ENCODE peak calls at places on chromosomes 6 and 20, in four cellular contexts. One of them, this sample, is unnamed.

GRCh38 chr6:137222376-137222775 is 3.2 kb upstream of the IFNGR1 start:
- DNase-seq in AG10803: no peak
- DNase-seq in BJ: no peak
- DNase-seq in caudate nucleus: no peak
- DNase-seq in this sample: no peak

GRCh38 chr20:53028337-53029007 is 56.3 kb downstream of the TSHZ2 start:
- DNase-seq in BJ: no peak
- DNase-seq in AG10803: peak
- DNase-seq in caudate nucleus: no peak
- DNase-seq in this sample: no peak

GRCh38 chr6:162313922-162314660 is 413.5 kb downstream of the PRKN start:
- DNase-seq in AG10803: no peak
- DNase-seq in BJ: no peak
- DNase-seq in caudate nucleus: no peak
- DNase-seq in this sample: no peak

GRCh38 chr20:9021699-9022098 is 47.2 kb upstream of the PLCB4 start:
- DNase-seq in caudate nucleus: no peak
- DNase-seq in AG10803: no peak
- DNase-seq in BJ: no peak
- DNase-seq in this sample: no peak

GRCh38 chr6:99016355-99016754 is 68.6 kb upstream of the FBXL4 start:
- DNase-seq in caudate nucleus: no peak
- DNase-seq in BJ: no peak
- DNase-seq in AG10803: peak
- DNase-seq in this sample: peak

GRCh38 chr20:13819885-13820645 is 35.2 kb downstream of the NDUFAF5 start:
- DNase-seq in AG10803: peak
- DNase-seq in caudate nucleus: no peak
- DNase-seq in BJ: peak
- DNase-seq in this sample: peak

GRCh38 chr6:21987501-21987957 is 309.3 kb downstream of the PRL start:
- DNase-seq in caudate nucleus: no peak
- DNase-seq in BJ: peak
- DNase-seq in AG10803: peak
- DNase-seq in this sample: peak

GRCh38 chr6:56804996-56805395 is 149.9 kb upstream of the BEND6 start:
- DNase-seq in BJ: no peak
- DNase-seq in AG10803: peak
- DNase-seq in caudate nucleus: no peak
- DNase-seq in this sample: peak

GRCh38 chr20:47734870-47735269 is 50.4 kb downstream of the SULF2 start:
- DNase-seq in BJ: no peak
- DNase-seq in caudate nucleus: no peak
- DNase-seq in AG10803: no peak
- DNase-seq in this sample: no peak

GRCh38 chr20:24657878-24658620 is 188.6 kb downstream of the SYNDIG1 start:
- DNase-seq in AG10803: no peak
- DNase-seq in caudate nucleus: no peak
- DNase-seq in BJ: no peak
- DNase-seq in this sample: no peak

GRCh38 chr6:85726206-85726605 is 83.5 kb upstream of the SYNCRIP start:
- DNase-seq in AG10803: no peak
- DNase-seq in caudate nucleus: no peak
- DNase-seq in BJ: no peak
- DNase-seq in this sample: no peak

This sample was measured in fibroblast of the aortic adventitia.